ENCODE peak calls at places on chromosomes 12 and 14, in ten cellular contexts. H is SJSA1, I is brain microvascular endothelial cell, N is pancreas, X is Karpas-422, L is heart left ventricle, S is cardiac muscle cell, J is lung, M is neural progenitor cell, C is upper lobe of right lung. U is an unnamed sample. For H3K36me3, the result is how much of the 10 kb centered on the place peaks cover.

GRCh38 chr12:8499616-8500015 is 13.7 kb upstream of the CLEC4D start:
- DNase-seq in H (no peak), I (no peak), N (no peak), X (peak), L (no peak), S (no peak), J (no peak), M (no peak), C (no peak), U (no peak)

GRCh38 chr14:99790978-99791376 is 2.2 kb upstream of the EML1 start:
- DNase-seq in H (no peak), I (no peak), N (peak), X (no peak), L (no peak), S (no peak), J (no peak), M (no peak), C (peak), U (no peak)

GRCh38 chr12:120247621-120248030 is 17.9 kb downstream of the PXN start:
- DNase-seq in H (no peak), I (peak), N (no peak), X (no peak), L (no peak), S (no peak), J (no peak), M (no peak), C (no peak), U (no peak)

GRCh38 chr12:112961074-112961473 is 17.2 kb upstream of the OAS2 start:
- DNase-seq in H (no peak), I (no peak), N (no peak), X (peak), L (no peak), S (no peak), J (no peak), M (no peak), C (no peak), U (no peak)

GRCh38 chr12:20220339-20220738 is 148.0 kb upstream of the PDE3A start:
- DNase-seq in H (no peak), I (peak), N (no peak), X (peak), L (no peak), S (peak), J (no peak), M (peak), C (no peak), U (no peak)

GRCh38 chr12:111942557-111942956 is 70.4 kb downstream of the TMEM116 start:
- DNase-seq in H (peak), I (peak), N (no peak), X (no peak), L (no peak), S (peak), J (no peak), M (no peak), C (no peak), U (no peak)

GRCh38 chr14:69038449-69039286 is 59.6 kb upstream of the ACTN1 start:
- DNase-seq in H (peak), I (peak), N (no peak), X (no peak), L (no peak), S (peak), J (no peak), M (peak), C (no peak), U (no peak)

GRCh38 chr12:72790273-72790672 is 518.1 kb downstream of the TRHDE start:
- DNase-seq in H (no peak), I (no peak), N (no peak), X (no peak), L (no peak), S (no peak), J (no peak), M (no peak), C (no peak), U (no peak)

GRCh38 chr12:90945070-90945649 is 9.8 kb downstream of the CCER1 start:
- DNase-seq in H (no peak), I (peak), N (no peak), X (peak), L (no peak), S (peak), J (no peak), M (peak), C (no peak), U (no peak)

GRCh38 chr12:57106021-57106708 is 5.0 kb downstream of the STAT6 start:
- DNase-seq in H (no peak), I (no peak), N (no peak), X (no peak), L (no peak), S (no peak), J (no peak), M (no peak), C (no peak), U (no peak)

GRCh38 chr14:51993274-51993673 is 3.9 kb downstream of the RTRAF start:
- DNase-seq in H (no peak), I (no peak), N (no peak), X (peak), L (no peak), S (no peak), J (no peak), M (no peak), C (no peak), U (no peak)

GRCh38 chr14:59389936-59390335 is 75.2 kb downstream of the GPR135 start:
- DNase-seq in H (no peak), I (no peak), N (no peak), X (no peak), L (no peak), S (no peak), J (no peak), M (no peak), C (no peak), U (no peak)

GRCh38 chr12:109179927-109180326 is 63.5 kb downstream of the ACACB start:
- DNase-seq in H (no peak), I (no peak), N (no peak), X (no peak), L (no peak), S (no peak), J (no peak), M (no peak), C (no peak), U (no peak)

GRCh38 chr12:18430425-18431048 is 169.2 kb downstream of the PIK3C2G start:
- DNase-seq in H (no peak), I (peak), N (peak), X (peak), L (no peak), S (peak), J (peak), M (peak), C (no peak), U (peak)

GRCh38 chr12:13044002-13044858 is at the start of gene FAM234B:
- DNase-seq in H (peak), I (peak), N (peak), X (peak), L (peak), S (peak), J (peak), M (peak), C (peak), U (peak)

GRCh38 chr12:28222081-28222700 is 31.9 kb downstream of the CCDC91 start:
- DNase-seq in H (no peak), I (peak), N (no peak), X (peak), L (peak), S (no peak), J (no peak), M (no peak), C (no peak), U (no peak)

GRCh38 chr12:116166306-116166705 is 111.2 kb downstream of the MED13L start:
- DNase-seq in H (no peak), I (no peak), N (no peak), X (no peak), L (no peak), S (peak), J (no peak), M (no peak), C (no peak), U (no peak)
- H3K4me3 ChIP-seq in H (no peak), I (no peak), N (no peak), X (no peak), L (no peak), S (no peak), J (no peak), M (no peak), C (no peak), U (no peak)

DNA sequence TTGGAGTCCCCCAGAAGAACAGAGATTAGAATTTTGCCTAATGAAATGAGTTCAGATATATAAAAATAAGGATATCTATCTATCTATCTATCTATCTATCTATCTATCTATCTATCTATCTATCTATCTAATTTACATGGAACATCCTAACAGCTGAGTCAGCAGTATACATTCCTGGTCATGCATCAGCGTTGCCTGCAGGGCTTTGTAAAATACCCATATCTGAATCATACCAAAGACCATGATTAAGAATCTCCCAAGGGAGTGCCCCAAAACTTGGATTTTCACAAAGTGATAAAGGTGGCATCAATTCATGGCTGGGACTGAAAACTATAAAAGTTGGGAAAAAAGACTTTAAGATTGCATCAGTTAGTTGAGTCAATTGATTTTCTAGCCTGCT is 32.7 kb upstream of the SYT10 start:
- DNase-seq in H (no peak), I (no peak), N (no peak), X (no peak), L (no peak), S (no peak), J (no peak), M (no peak), C (no peak), U (no peak)
- H3K36me3 ChIP-seq in H (under half), I (under half), N (under half), X (under half), L (under half), S (under half), J (under half), M (under half), C (under half), U (under half)

GRCh38 chr14:91866511-91867295 is 633 bp downstream of the TC2N start:
- DNase-seq in H (no peak), I (no peak), N (no peak), X (no peak), L (no peak), S (no peak), J (no peak), M (no peak), C (no peak), U (no peak)
- H3K4me3 ChIP-seq in H (no peak), I (no peak), N (no peak), X (no peak), L (no peak), S (no peak), J (no peak), M (no peak), C (peak), U (no peak)

GRCh38 chr14:50451854-50452253 is 55.2 kb upstream of the CDKL1 start:
- DNase-seq in H (no peak), I (no peak), N (no peak), X (no peak), L (no peak), S (no peak), J (no peak), M (no peak), C (no peak), U (no peak)

GRCh38 chr14:50452979-50453705 is 56.5 kb upstream of the CDKL1 start:
- DNase-seq in H (no peak), I (peak), N (no peak), X (no peak), L (no peak), S (peak), J (no peak), M (no peak), C (no peak), U (no peak)

GRCh38 chr14:50452285-50452684 is 55.6 kb upstream of the CDKL1 start:
- DNase-seq in H (no peak), I (no peak), N (no peak), X (no peak), L (no peak), S (no peak), J (no peak), M (no peak), C (no peak), U (no peak)

GRCh38 chr14:50447491-50447890 is 50.8 kb upstream of the CDKL1 start:
- DNase-seq in H (no peak), I (no peak), N (no peak), X (no peak), L (no peak), S (peak), J (no peak), M (no peak), C (no peak), U (no peak)
- H3K36me3 ChIP-seq in H (half or more), I (under half), N (under half), X (half or more), L (under half), S (half or more), J (under half), M (half or more), C (half or more), U (half or more)

DNA sequence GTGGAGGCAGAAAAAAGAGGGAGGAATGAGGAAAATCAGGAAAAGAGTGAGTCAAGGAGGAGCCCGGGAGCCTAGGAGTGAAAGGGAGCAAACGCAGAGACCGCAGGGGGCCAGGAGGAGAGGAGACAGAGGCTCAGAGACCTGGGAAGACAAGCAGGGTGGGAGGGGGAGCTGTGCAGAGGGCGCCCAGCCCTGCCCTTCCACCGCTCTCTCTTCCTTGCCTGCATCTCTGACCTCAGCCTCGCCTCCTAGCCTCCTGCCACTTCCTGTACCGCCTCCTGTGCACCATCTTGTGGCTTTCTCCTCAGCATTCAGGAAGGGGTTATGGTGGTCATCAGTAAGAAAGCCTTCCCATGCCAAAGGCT is 1.3 kb downstream of the CLSTN3 start:
- DNase-seq in H (no peak), I (no peak), N (no peak), X (peak), L (no peak), S (no peak), J (no peak), M (peak), C (no peak), U (no peak)
- H3K4me3 ChIP-seq in H (no peak), I (no peak), N (no peak), X (peak), L (peak), S (peak), J (no peak), M (peak), C (peak), U (no peak)

DNA sequence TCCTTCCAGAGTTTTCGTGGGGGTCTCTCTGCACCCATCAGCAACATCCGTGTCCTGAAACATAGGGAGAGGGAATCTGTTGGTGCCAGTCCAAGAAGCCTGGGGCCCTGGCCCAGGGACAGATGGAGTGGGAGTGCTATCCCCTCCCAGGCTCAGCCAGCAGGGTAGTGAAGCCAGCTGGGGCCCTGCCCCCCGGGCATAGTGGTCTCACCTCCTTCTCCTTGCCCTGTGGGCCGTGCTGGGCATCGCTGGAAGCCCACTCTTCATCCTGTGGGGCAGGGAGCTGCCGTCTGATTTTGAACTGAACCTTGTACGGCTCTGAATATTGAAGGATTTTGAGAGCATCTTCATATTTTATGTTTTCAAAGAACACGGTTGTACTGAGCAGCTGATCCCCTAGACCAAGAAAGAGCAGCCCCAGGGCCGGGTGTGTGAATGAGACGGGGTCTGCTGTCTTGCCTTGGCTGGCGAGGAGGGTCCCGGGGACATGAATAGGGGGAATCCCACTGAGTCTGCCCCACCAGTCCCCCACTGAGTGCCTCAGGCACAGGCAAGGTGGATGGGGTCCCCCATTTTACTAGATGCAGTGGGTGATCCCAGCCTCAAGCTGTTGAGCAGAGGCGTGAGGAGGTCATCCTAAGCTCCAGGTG is 23.3 kb downstream of the AHNAK2 start:
- DNase-seq in H (no peak), I (no peak), N (no peak), X (no peak), L (peak), S (no peak), J (no peak), M (no peak), C (no peak), U (no peak)
- H3K36me3 ChIP-seq in H (under half), I (under half), N (under half), X (under half), L (under half), S (under half), J (under half), M (under half), C (under half), U (under half)

GRCh38 chr14:65703996-65704395 is 291.5 kb downstream of the FUT8 start:
- DNase-seq in H (no peak), I (no peak), N (no peak), X (no peak), L (no peak), S (peak), J (no peak), M (no peak), C (no peak), U (no peak)
- H3K4me3 ChIP-seq in H (no peak), I (no peak), N (no peak), X (no peak), L (no peak), S (no peak), J (no peak), M (no peak), C (no peak), U (no peak)

GRCh38 chr14:34858765-34859164 is 16.4 kb downstream of the BAZ1A start:
- DNase-seq in H (no peak), I (no peak), N (no peak), X (no peak), L (no peak), S (no peak), J (no peak), M (no peak), C (no peak), U (no peak)

GRCh38 chr14:34865889-34866574 is 9.1 kb downstream of the BAZ1A start:
- DNase-seq in H (no peak), I (no peak), N (no peak), X (no peak), L (no peak), S (no peak), J (no peak), M (no peak), C (no peak), U (no peak)

GRCh38 chr14:34867199-34867598 is 8.0 kb downstream of the BAZ1A start:
- DNase-seq in H (no peak), I (no peak), N (no peak), X (no peak), L (no peak), S (no peak), J (no peak), M (no peak), C (no peak), U (no peak)

GRCh38 chr14:34857689-34858449 is 17.3 kb downstream of the BAZ1A start:
- DNase-seq in H (no peak), I (no peak), N (no peak), X (no peak), L (no peak), S (no peak), J (no peak), M (no peak), C (no peak), U (no peak)

DNA sequence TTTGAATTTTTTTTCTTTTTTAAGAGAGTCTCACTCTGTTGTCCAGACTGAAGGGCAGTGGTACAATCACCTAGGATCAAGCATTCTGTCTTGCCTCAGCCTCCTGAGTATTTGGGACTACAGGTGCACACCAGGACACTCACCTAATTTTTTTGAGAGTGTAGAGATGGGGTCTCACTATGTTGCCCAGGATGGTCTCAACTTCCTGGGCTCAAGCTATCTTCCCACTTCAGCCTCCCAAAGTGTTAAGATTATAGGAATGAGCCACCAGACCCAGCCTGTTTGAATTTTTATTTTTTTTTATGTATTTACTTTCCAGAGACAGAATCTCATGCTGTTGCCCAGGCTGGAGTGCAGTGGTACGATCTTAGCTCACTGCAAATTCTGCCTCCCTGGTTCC is 11.3 kb downstream of the BAZ1A start:
- DNase-seq in H (no peak), I (no peak), N (no peak), X (no peak), L (no peak), S (no peak), J (no peak), M (no peak), C (no peak), U (no peak)
- H3K36me3 ChIP-seq in H (under half), I (under half), N (under half), X (half or more), L (under half), S (under half), J (under half), M (under half), C (under half), U (under half)

DNA sequence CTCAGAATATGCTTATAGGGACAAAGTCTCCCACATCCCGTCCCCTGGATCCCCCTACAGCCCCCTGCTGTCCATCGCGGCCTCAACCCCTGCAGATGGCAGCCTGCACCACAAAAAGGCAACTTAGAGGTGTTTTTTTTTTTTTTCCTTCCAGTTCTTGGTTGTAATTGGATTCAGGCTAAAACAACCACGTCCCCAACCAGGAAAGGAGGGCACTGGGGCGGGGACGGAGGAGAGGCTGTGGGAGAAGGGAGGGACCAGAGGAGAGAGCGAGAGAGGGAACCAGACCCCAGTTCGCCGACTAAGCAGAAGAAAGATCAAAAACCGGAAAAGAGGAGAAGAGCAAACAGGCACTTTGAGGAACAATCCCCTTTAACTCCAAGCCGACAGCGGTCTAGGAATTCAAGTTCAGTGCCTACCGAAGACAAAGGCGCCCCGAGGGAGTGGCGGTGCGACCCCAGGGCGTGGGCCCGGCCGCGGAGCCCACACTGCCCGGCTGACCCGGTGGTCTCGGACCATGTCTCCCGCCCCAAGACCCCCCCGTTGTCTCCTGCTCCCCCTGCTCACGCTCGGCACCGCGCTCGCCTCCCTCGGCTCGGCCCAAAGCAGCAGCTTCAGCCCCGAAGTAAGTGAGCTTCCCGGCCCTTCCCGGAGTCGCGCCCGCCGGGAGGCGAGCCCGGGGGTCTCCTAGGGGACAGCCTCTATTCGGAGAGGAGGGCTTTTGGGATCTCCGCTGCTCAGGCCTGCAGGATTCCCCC is at the start of gene MMP14:
- DNase-seq in H (peak), I (peak), N (peak), X (no peak), L (peak), S (peak), J (peak), M (peak), C (no peak), U (peak)
- H3K4me3 ChIP-seq in H (peak), I (peak), N (peak), X (no peak), L (peak), S (peak), J (peak), M (peak), C (peak), U (peak)

GRCh38 chr12:53443955-53444354 is 2.4 kb downstream of the PRR13 start:
- DNase-seq in H (no peak), I (no peak), N (peak), X (no peak), L (no peak), S (no peak), J (no peak), M (no peak), C (no peak), U (no peak)
- H3K36me3 ChIP-seq in H (under half), I (under half), N (under half), X (under half), L (under half), S (under half), J (under half), M (under half), C (under half), U (under half)

U was measured in right atrium auricular region.